ENCODE peak calls at places on chromosomes 13 and 19, in six cellular contexts. A, Q, M, Z, S and J are unnamed samples.

GRCh38 chr19:31506102-31506501 is 156.9 kb upstream of the TSHZ3 start:
- DNase-seq in Z (no peak), A (no peak), Q (no peak), S (no peak), M (no peak), J (no peak)

GRCh38 chr13:51894239-51894638 is 32.5 kb downstream of the CCDC70 start:
- DNase-seq in M (no peak), A (no peak), Z (no peak), S (peak), Q (no peak), J (no peak)

GRCh38 chr19:39369200-39369599 is 21.7 kb downstream of the PAF1 start:
- DNase-seq in Z (no peak), M (no peak), A (no peak), S (no peak), Q (no peak), J (no peak)

GRCh38 chr19:15268192-15268927 is 36.1 kb upstream of the EPHX3 start:
- DNase-seq in Z (no peak), M (no peak), A (no peak), S (no peak), Q (no peak), J (no peak)

GRCh38 chr19:21483589-21484170 is 21.7 kb upstream of the ZNF429 start:
- DNase-seq in M (no peak), S (peak), Q (peak), A (no peak), Z (peak), J (peak)

GRCh38 chr19:38691938-38692457 is 44.5 kb downstream of the ACTN4 start:
- DNase-seq in Q (peak), A (peak), S (no peak), Z (peak), M (peak), J (peak)

GRCh38 chr19:49116544-49116943 is 2.4 kb downstream of the LIN7B start:
- DNase-seq in Q (no peak), M (no peak), A (no peak), S (no peak), Z (no peak), J (no peak)

GRCh38 chr19:52735734-52736133 is 890 bp upstream of the ZNF611 start:
- DNase-seq in S (peak), Z (no peak), Q (peak), M (peak), A (no peak), J (peak)

GRCh38 chr13:51542358-51542972 is 41.8 kb upstream of the WDFY2 start:
- DNase-seq in A (no peak), M (no peak), Z (peak), S (no peak), Q (no peak), J (no peak)

GRCh38 chr19:42573642-42574041 is 21.1 kb downstream of the CEACAM8 start:
- DNase-seq in A (no peak), M (no peak), Q (no peak), Z (no peak), S (no peak), J (no peak)

GRCh38 chr19:36266375-36266961 is 51.6 kb downstream of the ZNF146 start:
- DNase-seq in A (no peak), Q (no peak), M (peak), Z (no peak), S (no peak), J (no peak)

GRCh38 chr13:81318231-81319019 is 977.5 kb upstream of the SPRY2 start:
- DNase-seq in M (no peak), Z (no peak), S (no peak), Q (no peak), A (no peak), J (no peak)

GRCh38 chr13:95791084-95791722 is 114.3 kb downstream of the DNAJC3 start:
- DNase-seq in Q (no peak), S (no peak), M (no peak), Z (no peak), A (no peak), J (no peak)

GRCh38 chr19:27671876-27672275 is 1541.1 kb downstream of the UQCRFS1 start:
- DNase-seq in S (no peak), Q (no peak), A (no peak), Z (no peak), M (no peak), J (no peak)

GRCh38 chr13:66262330-66262729 is 967.8 kb downstream of the PCDH9 start:
- DNase-seq in M (no peak), Z (no peak), A (no peak), S (no peak), Q (no peak), J (no peak)

GRCh38 chr19:57803265-57803593 is 11.5 kb downstream of the ZNF552 start:
- DNase-seq in A (no peak), S (no peak), M (no peak), Q (no peak), Z (no peak), J (no peak)
- H3K4me3 ChIP-seq in A (peak), S (peak), M (peak), Q (peak), Z (peak), J (peak)

GRCh38 chr13:30115257-30115600 is 192.1 kb downstream of the KATNAL1 start:
- DNase-seq in M (no peak), S (no peak), A (no peak), Q (no peak), Z (no peak), J (no peak)
- TF ChIP-seq CTCF in M (no peak), S (no peak), A (no peak), Q (peak), Z (no peak), J (no peak)

DNA sequence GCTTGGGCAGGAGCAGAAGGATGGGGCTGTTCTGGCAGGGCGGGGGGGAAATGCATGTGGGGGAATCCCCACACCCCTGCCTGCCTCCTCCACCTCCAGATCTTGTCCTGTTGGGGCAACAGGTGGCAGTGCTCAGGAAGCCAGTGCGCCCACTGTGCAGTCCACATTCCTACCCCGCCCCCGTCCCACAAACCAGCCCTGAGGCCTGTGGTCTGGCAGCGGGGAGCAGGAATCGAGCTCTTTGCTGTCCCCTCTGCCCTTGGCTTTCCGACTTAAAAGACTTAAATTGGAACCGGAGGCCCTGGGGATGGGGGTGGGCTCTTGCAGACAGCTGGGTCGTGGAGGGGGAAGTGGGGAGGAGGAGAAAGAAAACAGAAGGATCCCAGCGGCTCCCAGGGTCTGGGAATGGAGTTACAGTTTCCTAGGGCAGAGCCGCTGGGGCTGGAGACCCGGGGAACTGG is 4.3 kb downstream of the NANOS3 start:
- DNase-seq in Q (peak), A (no peak), Z (peak), M (peak), S (peak), J (no peak)
- H3K4me3 ChIP-seq in Q (peak), A (no peak), Z (no peak), M (no peak), S (no peak), J (no peak)

DNA sequence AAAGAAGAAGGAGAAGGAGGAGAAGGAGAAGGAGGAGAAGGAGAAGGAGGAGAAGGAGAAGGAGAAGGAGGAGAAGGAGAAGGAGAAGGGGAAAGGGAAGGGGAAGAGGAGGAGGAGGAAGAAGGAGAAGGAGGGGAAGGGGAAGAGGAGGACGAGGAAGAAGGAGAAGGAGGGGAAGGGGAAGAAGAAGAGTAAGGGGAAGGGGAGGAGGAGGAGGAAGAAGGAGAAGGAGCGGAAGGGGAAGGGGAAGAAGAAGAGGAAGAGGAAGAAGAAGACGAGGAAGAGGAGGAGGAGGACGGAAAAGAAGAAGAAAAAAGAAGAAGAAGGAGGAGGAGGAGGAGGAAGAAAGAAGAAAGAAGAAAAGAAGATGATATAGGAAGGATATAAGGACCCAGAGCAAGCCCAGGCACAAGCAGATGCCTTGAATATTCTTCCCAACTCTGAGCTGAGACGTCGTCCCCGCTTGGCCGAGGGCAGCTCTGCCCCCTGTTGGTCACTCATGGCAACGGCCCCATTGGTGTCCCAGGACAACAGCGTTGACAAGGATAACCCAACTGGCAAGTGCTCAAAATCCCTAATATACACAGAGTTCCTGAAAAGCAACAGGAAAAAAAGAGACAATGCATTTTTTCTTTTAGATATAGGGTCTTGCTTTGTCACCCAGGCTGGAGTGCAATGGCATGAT is 30.6 kb upstream of the IGSF23 start:
- DNase-seq in Z (peak), Q (no peak), A (no peak), M (no peak), S (peak), J (peak)
- TF ChIP-seq CTCF in Z (peak), Q (peak), A (peak), M (peak), S (peak), J (peak)